ENCODE peak calls at places on chromosomes 5 and 9, in seven cellular contexts. G is AG08396; U is stimulated activated CD8-positive, alpha-beta memory T cell treated with anti-CD3 and anti-CD28 coated beads, Interleukin-4, amount 100 ng/mL, for 1 hour; I is GM04504; N is germinal center; P is HEK293T; L is astrocyte of the cerebellum. B is an unnamed sample.

GRCh38 chr9:90340421-90340820 is 302.2 kb downstream of the DIRAS2 start:
- DNase-seq in G (no peak), U (no peak), I (no peak), N (no peak), P (no peak), L (peak; percentile 41), B (no peak)

GRCh38 chr5:154740483-154740882 is 14.7 kb upstream of the LARP1 start:
- DNase-seq in G (peak; percentile 78), U (no peak), I (peak; percentile 28), N (no peak), P (no peak), L (no peak), B (no peak)

GRCh38 chr5:14122089-14122488 is 21.1 kb upstream of the TRIO start:
- DNase-seq in G (no peak), U (no peak), I (no peak), N (no peak), P (no peak), L (no peak), B (no peak)

GRCh38 chr9:70006299-70006698 is 37.3 kb upstream of the MAMDC2 start:
- DNase-seq in G (no peak), U (no peak), I (no peak), N (no peak), P (no peak), L (no peak), B (no peak)

GRCh38 chr5:10860645-10861455 is 99.8 kb upstream of the DAP start:
- DNase-seq in G (peak; percentile 34), U (no peak), I (peak; percentile 2), N (no peak), P (no peak), L (peak; percentile 45), B (no peak)

GRCh38 chr9:124205686-124206352 is 51.9 kb upstream of the NEK6 start:
- DNase-seq in G (no peak), U (no peak), I (no peak), N (no peak), P (peak; percentile 35), L (no peak), B (no peak)

GRCh38 chr9:88387035-88387732 is 1.1 kb upstream of the SPIN1 start:
- DNase-seq in G (peak; percentile 40), U (no peak), I (no peak), N (no peak), P (peak; percentile 23), L (no peak), B (peak; percentile 13)

GRCh38 chr9:96140401-96141180 is 161.4 kb downstream of the HSD17B3 start:
- DNase-seq in G (no peak), U (no peak), I (no peak), N (no peak), P (no peak), L (no peak), B (no peak)

GRCh38 chr5:171992813-171993212 is 13.6 kb downstream of the FBXW11 start:
- DNase-seq in G (no peak), U (no peak), I (no peak), N (no peak), P (no peak), L (no peak), B (no peak)

GRCh38 chr5:52964138-52964537 is 25.0 kb upstream of the ITGA2 start:
- DNase-seq in G (no peak), U (no peak), I (no peak), N (no peak), P (no peak), L (no peak), B (no peak)

GRCh38 chr5:13601152-13601551 is 343.3 kb downstream of the DNAH5 start:
- DNase-seq in G (peak; percentile 29), U (no peak), I (peak; percentile 14), N (no peak), P (no peak), L (no peak), B (no peak)

GRCh38 chr5:153998010-153998409 is 40.7 kb downstream of the FAM114A2 start:
- DNase-seq in G (no peak), U (no peak), I (no peak), N (no peak), P (no peak), L (no peak), B (no peak)